ENCODE peak calls at places on chromosomes 4 and X, in five cellular contexts. One of them, this sample, is unnamed.

GRCh38 chrX:137587151-137587550 is 21.2 kb downstream of the ZIC3 start:
- DNase-seq in NT2/D1: no peak
- DNase-seq in activated CD4-positive, alpha-beta T cell treated with anti-CD3 and anti-CD28 coated beads, Interleukin-2, amount 50 U/mL, for 24 hours: no peak
- DNase-seq in ecto neural progenitor cell: no peak
- DNase-seq in activated CD8-positive, alpha-beta memory T cell treated with anti-CD3 and anti-CD28 coated beads for 24 hours: no peak
- DNase-seq in this sample: no peak

GRCh38 chr4:53531695-53532224 is 59.5 kb downstream of the LNX1 start:
- DNase-seq in NT2/D1: no peak
- DNase-seq in ecto neural progenitor cell: no peak
- DNase-seq in activated CD8-positive, alpha-beta memory T cell treated with anti-CD3 and anti-CD28 coated beads for 24 hours: no peak
- DNase-seq in activated CD4-positive, alpha-beta T cell treated with anti-CD3 and anti-CD28 coated beads, Interleukin-2, amount 50 U/mL, for 24 hours: no peak
- DNase-seq in this sample: no peak

GRCh38 chr4:94532016-94532789 is 80.5 kb downstream of the PDLIM5 start:
- DNase-seq in NT2/D1: no peak
- DNase-seq in activated CD4-positive, alpha-beta T cell treated with anti-CD3 and anti-CD28 coated beads, Interleukin-2, amount 50 U/mL, for 24 hours: no peak
- DNase-seq in activated CD8-positive, alpha-beta memory T cell treated with anti-CD3 and anti-CD28 coated beads for 24 hours: no peak
- DNase-seq in ecto neural progenitor cell: no peak
- DNase-seq in this sample: no peak

GRCh38 chr4:55435136-55435535 is 39.4 kb downstream of the TMEM165 start:
- DNase-seq in activated CD4-positive, alpha-beta T cell treated with anti-CD3 and anti-CD28 coated beads, Interleukin-2, amount 50 U/mL, for 24 hours: no peak
- DNase-seq in ecto neural progenitor cell: no peak
- DNase-seq in activated CD8-positive, alpha-beta memory T cell treated with anti-CD3 and anti-CD28 coated beads for 24 hours: no peak
- DNase-seq in NT2/D1: no peak
- DNase-seq in this sample: no peak

GRCh38 chr4:84994280-84994679 is 27.8 kb upstream of the WDFY3 start:
- DNase-seq in NT2/D1: no peak
- DNase-seq in activated CD4-positive, alpha-beta T cell treated with anti-CD3 and anti-CD28 coated beads, Interleukin-2, amount 50 U/mL, for 24 hours: no peak
- DNase-seq in ecto neural progenitor cell: peak; percentile 48
- DNase-seq in activated CD8-positive, alpha-beta memory T cell treated with anti-CD3 and anti-CD28 coated beads for 24 hours: no peak
- DNase-seq in this sample: no peak

GRCh38 chr4:94871644-94872305 is 114.0 kb downstream of the BMPR1B start:
- DNase-seq in activated CD4-positive, alpha-beta T cell treated with anti-CD3 and anti-CD28 coated beads, Interleukin-2, amount 50 U/mL, for 24 hours: no peak
- DNase-seq in NT2/D1: no peak
- DNase-seq in ecto neural progenitor cell: no peak
- DNase-seq in activated CD8-positive, alpha-beta memory T cell treated with anti-CD3 and anti-CD28 coated beads for 24 hours: no peak
- DNase-seq in this sample: no peak

GRCh38 chrX:132489256-132490085 is 633 bp upstream of the MBNL3 start:
- DNase-seq in NT2/D1: no peak
- DNase-seq in activated CD8-positive, alpha-beta memory T cell treated with anti-CD3 and anti-CD28 coated beads for 24 hours: peak; percentile 80
- DNase-seq in ecto neural progenitor cell: peak; percentile 56
- DNase-seq in activated CD4-positive, alpha-beta T cell treated with anti-CD3 and anti-CD28 coated beads, Interleukin-2, amount 50 U/mL, for 24 hours: no peak
- DNase-seq in this sample: peak; percentile 2

GRCh38 chrX:149903889-149904748 is 23.1 kb downstream of the MAGEA8 start:
- DNase-seq in NT2/D1: no peak
- DNase-seq in ecto neural progenitor cell: no peak
- DNase-seq in activated CD8-positive, alpha-beta memory T cell treated with anti-CD3 and anti-CD28 coated beads for 24 hours: no peak
- DNase-seq in activated CD4-positive, alpha-beta T cell treated with anti-CD3 and anti-CD28 coated beads, Interleukin-2, amount 50 U/mL, for 24 hours: no peak
- DNase-seq in this sample: no peak

GRCh38 chr4:37663552-37663951 is 22.6 kb downstream of the RELL1 start:
- DNase-seq in activated CD4-positive, alpha-beta T cell treated with anti-CD3 and anti-CD28 coated beads, Interleukin-2, amount 50 U/mL, for 24 hours: no peak
- DNase-seq in ecto neural progenitor cell: no peak
- DNase-seq in NT2/D1: no peak
- DNase-seq in activated CD8-positive, alpha-beta memory T cell treated with anti-CD3 and anti-CD28 coated beads for 24 hours: no peak
- DNase-seq in this sample: no peak

GRCh38 chrX:18938710-18939109 is 45.2 kb downstream of the PHKA2 start:
- DNase-seq in activated CD4-positive, alpha-beta T cell treated with anti-CD3 and anti-CD28 coated beads, Interleukin-2, amount 50 U/mL, for 24 hours: no peak
- DNase-seq in ecto neural progenitor cell: no peak
- DNase-seq in activated CD8-positive, alpha-beta memory T cell treated with anti-CD3 and anti-CD28 coated beads for 24 hours: no peak
- DNase-seq in NT2/D1: no peak
- DNase-seq in this sample: no peak

GRCh38 chr4:134708616-134709015 is 507.0 kb upstream of the PABPC4L start:
- DNase-seq in activated CD4-positive, alpha-beta T cell treated with anti-CD3 and anti-CD28 coated beads, Interleukin-2, amount 50 U/mL, for 24 hours: no peak
- DNase-seq in activated CD8-positive, alpha-beta memory T cell treated with anti-CD3 and anti-CD28 coated beads for 24 hours: no peak
- DNase-seq in ecto neural progenitor cell: no peak
- DNase-seq in NT2/D1: no peak
- DNase-seq in this sample: no peak

GRCh38 chrX:118824173-118824782 is 654 bp downstream of the ZCCHC12 start:
- DNase-seq in activated CD8-positive, alpha-beta memory T cell treated with anti-CD3 and anti-CD28 coated beads for 24 hours: no peak
- DNase-seq in activated CD4-positive, alpha-beta T cell treated with anti-CD3 and anti-CD28 coated beads, Interleukin-2, amount 50 U/mL, for 24 hours: no peak
- DNase-seq in NT2/D1: no peak
- DNase-seq in ecto neural progenitor cell: no peak
- DNase-seq in this sample: no peak

GRCh38 chr4:101119141-101119540 is 228.2 kb downstream of the PPP3CA start:
- DNase-seq in activated CD4-positive, alpha-beta T cell treated with anti-CD3 and anti-CD28 coated beads, Interleukin-2, amount 50 U/mL, for 24 hours: no peak
- DNase-seq in ecto neural progenitor cell: no peak
- DNase-seq in NT2/D1: no peak
- DNase-seq in activated CD8-positive, alpha-beta memory T cell treated with anti-CD3 and anti-CD28 coated beads for 24 hours: no peak
- DNase-seq in this sample: no peak

GRCh38 chr4:113469926-113470325 is 291.6 kb downstream of the CAMK2D start:
- DNase-seq in NT2/D1: no peak
- DNase-seq in ecto neural progenitor cell: no peak
- DNase-seq in activated CD4-positive, alpha-beta T cell treated with anti-CD3 and anti-CD28 coated beads, Interleukin-2, amount 50 U/mL, for 24 hours: no peak
- DNase-seq in activated CD8-positive, alpha-beta memory T cell treated with anti-CD3 and anti-CD28 coated beads for 24 hours: no peak
- DNase-seq in this sample: no peak